ENCODE peak calls at places on chromosome 3, in ten cellular contexts. N, R, T, X, U, D, A, E, P and I are unnamed samples.

GRCh38 chr3:116263842-116264545 is 181.3 kb downstream of the LSAMP start:
- DNase-seq in D (no peak), N (no peak), T (peak), A (no peak), X (no peak), R (no peak), U (no peak), P (no peak), E (no peak), I (no peak)

GRCh38 chr3:192187485-192188051 is 539.8 kb downstream of the FGF12 start:
- DNase-seq in N (peak), R (no peak), P (no peak), T (no peak), A (no peak), D (no peak), E (no peak), X (no peak), U (no peak), I (no peak)

GRCh38 chr3:172856766-172857742 is 106.5 kb downstream of the ECT2 start:
- DNase-seq in E (no peak), D (no peak), P (peak), U (no peak), T (no peak), R (no peak), X (no peak), A (no peak), N (peak), I (no peak)

GRCh38 chr3:129984124-129984523 is 9.6 kb downstream of the TRH start:
- DNase-seq in P (no peak), R (no peak), X (no peak), A (no peak), D (no peak), N (no peak), U (no peak), E (peak), T (no peak), I (no peak)

GRCh38 chr3:85808750-85809149 is 850.0 kb downstream of the CADM2 start:
- DNase-seq in U (no peak), N (no peak), X (no peak), T (no peak), E (no peak), P (no peak), D (no peak), A (no peak), R (no peak), I (no peak)

GRCh38 chr3:41317718-41318117 is 118.4 kb downstream of the CTNNB1 start:
- DNase-seq in E (no peak), N (peak), X (no peak), T (peak), P (no peak), A (no peak), R (no peak), D (no peak), U (no peak), I (no peak)

GRCh38 chr3:52244061-52244628 is 1.4 kb upstream of the PPM1M start:
- DNase-seq in N (peak), R (peak), U (no peak), P (peak), A (no peak), X (peak), E (no peak), T (peak), D (no peak), I (peak)

GRCh38 chr3:143979813-143980212 is 8.2 kb downstream of the DIPK2A start:
- DNase-seq in X (no peak), R (no peak), U (no peak), T (peak), D (no peak), A (no peak), P (no peak), N (no peak), E (no peak), I (no peak)

GRCh38 chr3:57825116-57825515 is 69.0 kb downstream of the SLMAP start:
- DNase-seq in N (no peak), U (no peak), E (no peak), R (no peak), P (no peak), D (no peak), T (no peak), A (no peak), X (no peak), I (no peak)

GRCh38 chr3:46561511-46561910 is 4.6 kb downstream of the LRRC2 start:
- DNase-seq in N (no peak), R (no peak), T (no peak), X (no peak), E (no peak), D (no peak), A (no peak), P (no peak), U (no peak), I (no peak)

GRCh38 chr3:124118397-124118796 is 126.5 kb upstream of the ROPN1 start:
- DNase-seq in P (no peak), X (no peak), R (no peak), N (no peak), T (peak), A (no peak), U (no peak), E (no peak), D (no peak), I (no peak)

GRCh38 chr3:74267583-74268184 is 346.8 kb downstream of the CNTN3 start:
- DNase-seq in U (peak), D (no peak), P (no peak), E (peak), X (peak), N (peak), T (peak), R (no peak), A (no peak), I (no peak)

GRCh38 chr3:25620508-25620907 is 44.2 kb downstream of the TOP2B start:
- DNase-seq in R (no peak), T (no peak), P (no peak), N (no peak), U (no peak), X (no peak), D (no peak), E (no peak), A (no peak), I (no peak)

GRCh38 chr3:143671641-143672040 is 176.6 kb downstream of the SLC9A9 start:
- DNase-seq in R (no peak), N (no peak), E (no peak), P (no peak), X (no peak), D (no peak), A (no peak), T (no peak), U (no peak), I (no peak)

GRCh38 chr3:101574388-101575156 is 592 bp downstream of the PCNP start:
- DNase-seq in R (peak), P (peak), E (no peak), U (peak), T (peak), X (peak), D (peak), A (peak), N (peak), I (peak)